ENCODE peak calls at places on chromosomes 13 and 19, in four cellular contexts. I is GM23338, B is heart right ventricle, O is pancreas. J is an unnamed sample.

GRCh38 chr13:100230813-100231575 is 142.1 kb downstream of the PCCA start:
- DNase-seq in B (no peak), O (no peak), I (no peak), J (no peak)

GRCh38 chr19:46383171-46383815 is 30.1 kb downstream of the CCDC8 start:
- DNase-seq in O (no peak), B (no peak), I (no peak), J (no peak)

GRCh38 chr13:76707360-76707759 is 178.8 kb downstream of the KCTD12 start:
- DNase-seq in B (no peak), O (no peak), I (no peak), J (no peak)

GRCh38 chr13:43269037-43269476 is 245.7 kb downstream of the DNAJC15 start:
- DNase-seq in B (no peak), O (peak), I (no peak), J (no peak)

GRCh38 chr19:16374436-16374835 is 49.8 kb downstream of the KLF2 start:
- DNase-seq in B (no peak), O (no peak), I (no peak), J (no peak)

GRCh38 chr19:36849701-36850645 is 703 bp upstream of the ZNF345 start:
- DNase-seq in O (peak), I (peak), B (peak), J (peak)

GRCh38 chr19:46944123-46944718 is 75.4 kb upstream of the NPAS1 start:
- DNase-seq in B (no peak), I (no peak), O (no peak), J (no peak)

GRCh38 chr13:34611678-34612077 is 330.4 kb upstream of the NBEA start:
- DNase-seq in I (no peak), B (no peak), O (no peak), J (no peak)

GRCh38 chr13:93140912-93141311 is 85.7 kb upstream of the GPC6 start:
- DNase-seq in O (no peak), B (no peak), I (no peak), J (no peak)

GRCh38 chr19:13153627-13154240 is 3.5 kb downstream of the IER2 start:
- DNase-seq in B (no peak), O (peak), I (peak), J (peak)

GRCh38 chr13:33761744-33762143 is 56.2 kb upstream of the RFC3 start:
- DNase-seq in I (peak), B (no peak), O (no peak), J (no peak)

DNA sequence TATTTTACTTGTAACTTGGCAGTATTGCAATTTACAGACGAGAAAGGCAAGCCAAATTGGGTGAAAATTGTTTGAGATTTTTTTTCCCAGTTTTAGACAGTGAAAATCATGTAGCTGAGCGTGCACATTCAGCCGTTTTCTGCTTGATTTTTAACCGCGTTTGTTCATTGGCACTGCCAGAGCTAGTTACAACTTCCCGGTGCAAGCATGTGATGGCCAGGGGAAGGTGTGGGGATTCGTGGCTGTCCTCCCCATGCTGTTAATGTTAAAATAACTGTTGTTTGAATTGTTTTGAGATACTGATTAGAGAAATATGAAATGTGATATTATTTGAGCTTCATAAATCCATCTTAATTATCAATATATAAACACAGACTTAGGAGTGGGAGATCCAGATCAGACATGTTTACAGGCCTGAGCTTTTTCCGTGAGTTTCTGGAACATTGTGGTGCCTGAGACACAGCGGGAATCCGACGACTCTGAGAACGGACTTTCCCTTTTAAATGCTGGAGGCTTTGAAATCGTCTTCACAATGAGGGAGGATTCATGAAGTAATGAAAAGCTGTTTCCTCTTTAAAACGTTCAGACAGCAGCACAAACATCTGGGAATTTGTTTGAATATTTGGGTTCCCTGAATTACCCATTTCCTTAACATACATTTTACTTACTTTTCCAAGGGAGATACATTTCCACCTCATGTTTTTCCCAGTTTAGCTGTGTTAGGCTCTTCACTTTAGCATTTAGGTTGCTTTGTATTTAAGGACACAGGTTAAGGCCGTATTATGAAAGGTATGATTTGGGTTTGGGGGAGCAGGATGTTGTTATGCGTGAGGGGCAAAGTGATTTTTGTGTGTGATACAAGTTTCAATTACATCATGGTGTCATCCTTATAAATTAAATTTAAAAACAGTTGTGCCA is 125.8 kb downstream of the KCNRG start:
- DNase-seq in B (no peak), I (peak), O (no peak), J (no peak)
- H3K27ac ChIP-seq in B (no peak), I (no peak), O (no peak), J (no peak)

GRCh38 chr13:20775961-20776360 is 2.2 kb upstream of the EEF1AKMT1 start:
- DNase-seq in I (peak), B (no peak), O (no peak), J (no peak)

GRCh38 chr13:20774746-20775145 is 985 bp upstream of the EEF1AKMT1 start:
- DNase-seq in O (no peak), B (no peak), I (no peak), J (no peak)

GRCh38 chr13:20776751-20777150 is 3.0 kb upstream of the EEF1AKMT1 start:
- DNase-seq in I (peak), B (no peak), O (no peak), J (no peak)

GRCh38 chr13:20772401-20773131 is 1.2 kb downstream of the EEF1AKMT1 start:
- DNase-seq in B (no peak), O (no peak), I (no peak), J (no peak)

GRCh38 chr13:20773194-20774080 is at the start of gene EEF1AKMT1:
- DNase-seq in O (peak), B (peak), I (peak), J (peak)
- TF ChIP-seq CTCF in O (no peak), B (no peak), I (no peak), J (no peak)

DNA sequence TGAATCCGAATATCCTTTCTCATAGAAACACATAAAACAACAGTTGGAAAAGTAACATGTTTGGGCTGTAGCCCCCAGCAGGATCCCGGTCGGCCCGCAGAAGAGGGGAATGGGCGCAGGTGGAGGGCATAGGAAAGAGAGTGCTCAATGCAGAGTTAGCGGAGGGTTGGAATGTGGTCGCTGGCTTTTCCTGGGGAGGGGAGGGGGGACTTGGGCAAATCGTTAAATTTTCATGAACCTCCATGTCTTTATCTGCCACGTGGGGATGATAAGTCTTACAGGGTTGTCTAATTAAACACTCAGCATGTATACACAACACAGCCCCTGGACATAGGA is 425 bp upstream of the SLC46A3 start:
- DNase-seq in O (no peak), I (peak), B (no peak), J (no peak)
- H3K27ac ChIP-seq in O (no peak), I (no peak), B (peak), J (peak)

GRCh38 chr19:58408152-58409009 is at the start of gene ZNF584:
- DNase-seq in B (peak), O (peak), I (peak), J (peak)
- TF ChIP-seq CTCF in B (no peak), O (no peak), I (no peak), J (no peak)

GRCh38 chr13:71240906-71241305 is 626.1 kb downstream of the DACH1 start:
- DNase-seq in B (no peak), O (no peak), I (peak), J (no peak)

GRCh38 chr13:71237332-71237731 is 629.7 kb downstream of the DACH1 start:
- DNase-seq in B (no peak), I (no peak), O (no peak), J (no peak)

GRCh38 chr13:71244181-71244580 is 622.8 kb downstream of the DACH1 start:
- DNase-seq in B (no peak), O (no peak), I (no peak), J (no peak)

GRCh38 chr13:71242191-71242590 is 624.8 kb downstream of the DACH1 start:
- DNase-seq in O (no peak), I (no peak), B (peak), J (no peak)
- H3K27ac ChIP-seq in O (no peak), I (no peak), B (no peak), J (no peak)

GRCh38 chr13:39765801-39766463 is 110.5 kb downstream of the COG6 start:
- DNase-seq in B (peak), I (peak), O (peak), J (peak)

GRCh38 chr13:39770514-39770913 is 115.1 kb downstream of the COG6 start:
- DNase-seq in B (no peak), O (no peak), I (no peak), J (no peak)

GRCh38 chr13:39766464-39767167 is 111.2 kb downstream of the COG6 start:
- DNase-seq in I (no peak), O (no peak), B (no peak), J (no peak)

GRCh38 chr13:39768962-39769361 is 113.5 kb downstream of the COG6 start:
- DNase-seq in O (no peak), B (no peak), I (no peak), J (no peak)

GRCh38 chr13:39767791-39768564 is 112.5 kb downstream of the COG6 start:
- DNase-seq in I (peak), B (no peak), O (no peak), J (no peak)
- TF ChIP-seq CTCF in I (no peak), B (no peak), O (no peak), J (no peak)

DNA sequence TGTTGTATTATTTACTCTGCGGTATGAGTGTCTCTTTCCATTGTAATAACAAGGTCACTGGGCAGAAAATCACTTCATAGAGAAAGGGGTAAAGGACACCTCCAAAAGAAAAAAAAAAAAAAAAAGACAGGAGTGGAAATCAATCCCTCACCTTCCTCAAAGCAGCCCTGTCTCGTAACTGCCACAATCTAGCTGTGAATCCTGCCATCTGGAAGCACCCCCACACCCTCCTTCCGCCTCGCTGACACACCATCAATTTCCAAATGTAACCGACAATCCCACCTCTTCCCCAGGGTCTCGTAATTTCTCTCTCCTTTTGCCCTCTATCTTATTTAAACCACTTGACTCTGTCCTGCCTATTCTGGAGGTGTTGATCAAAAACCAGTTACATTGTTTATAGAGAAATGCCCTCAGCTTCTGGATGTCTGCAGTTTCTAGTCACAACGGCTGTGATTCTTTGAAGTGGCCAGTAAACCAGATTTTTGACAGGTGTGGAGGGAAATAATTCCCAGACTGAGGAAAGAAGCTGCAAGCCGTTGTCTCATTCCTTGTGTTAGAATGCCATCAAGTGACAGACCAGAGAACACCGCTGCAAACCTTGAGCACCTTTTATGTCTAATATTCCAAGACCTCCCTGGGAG is 9.1 kb upstream of the POP4 start:
- DNase-seq in I (peak), B (no peak), O (no peak), J (no peak)
- H3K27ac ChIP-seq in I (no peak), B (no peak), O (no peak), J (no peak)

GRCh38 chr13:52449323-52450011 is 967 bp downstream of the VPS36 start:
- DNase-seq in I (no peak), O (no peak), B (no peak), J (no peak)

GRCh38 chr13:52452470-52452869 is 2.0 kb upstream of the VPS36 start:
- DNase-seq in O (no peak), B (no peak), I (no peak), J (no peak)

GRCh38 chr13:52450012-52450792 is at the start of gene VPS36:
- DNase-seq in O (peak), B (peak), I (peak), J (peak)

GRCh38 chr13:52447815-52448552 is 2.5 kb downstream of the VPS36 start:
- DNase-seq in B (no peak), O (no peak), I (peak), J (no peak)

GRCh38 chr13:52450793-52451116 is 321 bp upstream of the VPS36 start:
- DNase-seq in I (no peak), B (no peak), O (no peak), J (no peak)
- TF ChIP-seq CTCF in I (no peak), B (no peak), O (peak), J (no peak)

J was measured in psoas muscle.